ENCODE peak calls at places on chromosomes 4 and X, in ten cellular contexts. R, C, V, M, A, E, S, W, T and K are unnamed samples.

GRCh38 chr4:78154972-78155371 is 97.8 kb downstream of the FRAS1 start:
- DNase-seq in R (no peak), C (no peak), V (no peak), M (no peak), A (no peak), E (no peak), S (no peak), W (no peak), T (no peak), K (no peak)

GRCh38 chrX:19344661-19345060 is 934 bp downstream of the PDHA1 start:
- DNase-seq in R (no peak), C (no peak), V (no peak), M (no peak), A (no peak), E (no peak), S (peak; percentile 26), W (no peak), T (no peak), K (no peak)

GRCh38 chr4:1337376-1337831 is 9.6 kb upstream of the UVSSA start:
- DNase-seq in R (no peak), C (no peak), V (no peak), M (no peak), A (peak; percentile 57), E (peak; percentile 54), S (no peak), W (no peak), T (no peak), K (no peak)

GRCh38 chr4:6498511-6499240 is 26.3 kb upstream of the PPP2R2C start:
- DNase-seq in R (no peak), C (no peak), V (no peak), M (no peak), A (no peak), E (no peak), S (no peak), W (no peak), T (no peak), K (no peak)

GRCh38 chr4:85761803-85762202 is 286.9 kb downstream of the ARHGAP24 start:
- DNase-seq in R (peak; percentile 42), C (no peak), V (no peak), M (no peak), A (peak; percentile 46), E (no peak), S (no peak), W (no peak), T (no peak), K (no peak)

GRCh38 chr4:152784490-152785195 is 4.9 kb downstream of the ARFIP1 start:
- DNase-seq in R (no peak), C (no peak), V (no peak), M (no peak), A (no peak), E (no peak), S (peak; percentile 70), W (peak; percentile 67), T (no peak), K (no peak)

GRCh38 chr4:79065262-79065661 is 126.0 kb upstream of the PAQR3 start:
- DNase-seq in R (no peak), C (no peak), V (no peak), M (no peak), A (no peak), E (no peak), S (peak; percentile 19), W (no peak), T (no peak), K (no peak)

GRCh38 chr4:174828845-174829701 is at the start of gene GLRA3:
- DNase-seq in R (peak; percentile 27), C (no peak), V (peak; percentile 89), M (no peak), A (peak; percentile 36), E (no peak), S (peak; percentile 27), W (no peak), T (peak; percentile 14), K (no peak)

GRCh38 chr4:183905081-183905592 is at the start of gene STOX2:
- DNase-seq in R (peak; percentile 27), C (peak; percentile 5), V (peak; percentile 12), M (peak; percentile 76), A (peak; percentile 88), E (no peak), S (peak; percentile 74), W (no peak), T (peak; percentile 37), K (no peak)